ENCODE peak calls at places on chromosomes 1 and 21, in ten cellular contexts. K is PC-3, M is HCT116, T is GM23338, S is astrocyte, N is fibroblast of lung, V is neuronal stem cell, Y is K562, W is PC-9, E is endothelial cell of umbilical vein. G is an unnamed sample.

GRCh38 chr1:68831281-68831680 is 334.4 kb upstream of the DEPDC1 start:
- DNase-seq in K (no peak), M (no peak), T (no peak), S (no peak), N (no peak), V (no peak), Y (no peak), W (no peak), E (no peak), G (no peak)

GRCh38 chr1:205350626-205351235 is 6.0 kb downstream of the KLHDC8A start:
- DNase-seq in K (no peak), M (no peak), T (peak; percentile 76), S (no peak), N (no peak), V (no peak), Y (no peak), W (no peak), E (no peak), G (no peak)

GRCh38 chr1:100736324-100736723 is 16.8 kb downstream of the VCAM1 start:
- DNase-seq in K (no peak), M (no peak), T (no peak), S (no peak), N (peak; percentile 58), V (no peak), Y (no peak), W (no peak), E (peak; percentile 81), G (no peak)

GRCh38 chr1:29213055-29213454 is 17.7 kb downstream of the MECR start:
- DNase-seq in K (no peak), M (no peak), T (no peak), S (no peak), N (no peak), V (no peak), Y (no peak), W (no peak), E (no peak), G (no peak)

GRCh38 chr1:231630558-231631205 is 4.1 kb downstream of the DISC1 start:
- DNase-seq in K (no peak), M (no peak), T (no peak), S (peak; percentile 59), N (peak; percentile 70), V (no peak), Y (no peak), W (no peak), E (no peak), G (no peak)

GRCh38 chr1:159084867-159085266 is 8.3 kb upstream of the AIM2 start:
- DNase-seq in K (no peak), M (no peak), T (no peak), S (no peak), N (no peak), V (no peak), Y (no peak), W (no peak), E (no peak), G (no peak)

GRCh38 chr1:182707116-182707515 is 22.7 kb upstream of the RGS8 start:
- DNase-seq in K (no peak), M (no peak), T (no peak), S (no peak), N (no peak), V (no peak), Y (no peak), W (no peak), E (no peak), G (no peak)

GRCh38 chr21:28442624-28443023 is 550.1 kb downstream of the LTN1 start:
- DNase-seq in K (peak; percentile 37), M (no peak), T (no peak), S (peak; percentile 64), N (peak; percentile 85), V (no peak), Y (no peak), W (no peak), E (no peak), G (no peak)

GRCh38 chr1:160092366-160093068 is 5.9 kb downstream of the IGSF8 start:
- DNase-seq in K (no peak), M (no peak), T (no peak), S (no peak), N (no peak), V (no peak), Y (no peak), W (no peak), E (no peak), G (no peak)

GRCh38 chr1:201015551-201016091 is 7.9 kb downstream of the KIF21B start:
- DNase-seq in K (no peak), M (no peak), T (no peak), S (no peak), N (no peak), V (no peak), Y (peak; percentile 35), W (peak; percentile 22), E (peak; percentile 43), G (no peak)

GRCh38 chr21:45041351-45041805 is 33.0 kb upstream of the ADARB1 start:
- DNase-seq in K (no peak), M (no peak), T (no peak), S (peak; percentile 25), N (peak; percentile 88), V (no peak), Y (no peak), W (no peak), E (no peak), G (no peak)

GRCh38 chr1:10308001-10308400 is 90.9 kb upstream of the PGD start:
- DNase-seq in K (no peak), M (no peak), T (no peak), S (no peak), N (no peak), V (no peak), Y (no peak), W (no peak), E (peak; percentile 31), G (no peak)

GRCh38 chr1:85576642-85577420 is 3.7 kb upstream of the CCN1 start:
- DNase-seq in K (peak; percentile 88), M (peak; percentile 65), T (peak; percentile 95), S (peak; percentile 84), N (peak; percentile 91), V (peak; percentile 86), Y (peak; percentile 75), W (peak; percentile 74), E (peak; percentile 87), G (peak; percentile 70)

GRCh38 chr1:55927934-55928333 is 651.4 kb downstream of the PLPP3 start:
- DNase-seq in K (no peak), M (no peak), T (no peak), S (no peak), N (peak; percentile 64), V (no peak), Y (no peak), W (peak; percentile 48), E (no peak), G (no peak)

DNA sequence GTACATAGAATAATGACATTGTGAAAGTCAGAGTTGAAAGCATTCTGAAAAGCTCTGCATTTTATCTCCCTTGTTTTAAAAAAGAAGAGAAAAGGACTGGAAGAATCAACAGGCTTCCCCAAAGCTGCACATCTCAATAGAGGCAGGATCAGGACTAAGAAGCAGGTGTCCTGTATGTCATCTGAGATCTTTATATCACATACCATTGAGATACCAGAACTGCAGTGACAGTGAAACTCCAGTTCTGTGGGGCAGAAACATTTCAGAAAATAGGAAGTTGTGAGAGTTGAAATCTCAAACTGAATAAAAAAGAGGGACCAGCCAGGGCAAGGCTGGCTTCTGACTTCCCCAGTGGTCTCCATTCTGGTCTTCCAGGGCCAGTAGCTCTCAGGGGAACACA is 33.0 kb upstream of the SH2D1B start:
- DNase-seq in K (no peak), M (no peak), T (no peak), S (no peak), N (no peak), V (no peak), Y (no peak), W (no peak), E (no peak), G (peak; percentile 64)
- H2AFZ ChIP-seq in K (no peak overlapping the region), M (no peak overlapping the region), T (no peak overlapping the region), S (no peak overlapping the region), N (no peak overlapping the region), V (no peak overlapping the region), Y (peak overlapping the region; percentile 97), W (no peak overlapping the region), E (no peak overlapping the region), G (peak overlapping the region; percentile 41)

GRCh38 chr1:175193339-175193950 is 869 bp upstream of the KIAA0040 start:
- DNase-seq in K (peak; percentile 59), M (no peak), T (peak; percentile 53), S (no peak), N (no peak), V (no peak), Y (no peak), W (no peak), E (peak; percentile 4), G (peak; percentile 43)

GRCh38 chr1:175192630-175193338 is at the start of gene KIAA0040:
- DNase-seq in K (peak; percentile 77), M (peak; percentile 66), T (peak; percentile 74), S (peak; percentile 8), N (no peak), V (peak; percentile 30), Y (peak; percentile 94), W (peak; percentile 84), E (peak; percentile 62), G (peak; percentile 87)

GRCh38 chr1:175188936-175189335 is 3.6 kb downstream of the KIAA0040 start:
- DNase-seq in K (no peak), M (no peak), T (no peak), S (no peak), N (no peak), V (no peak), Y (no peak), W (no peak), E (no peak), G (peak; percentile 70)

GRCh38 chr1:175192111-175192629 is 406 bp downstream of the KIAA0040 start:
- DNase-seq in K (peak; percentile 71), M (no peak), T (peak; percentile 63), S (no peak), N (no peak), V (no peak), Y (peak; percentile 44), W (peak; percentile 55), E (peak; percentile 45), G (peak; percentile 66)

GRCh38 chr1:175191654-175192053 is 922 bp downstream of the KIAA0040 start:
- DNase-seq in K (no peak), M (no peak), T (peak; percentile 37), S (no peak), N (no peak), V (no peak), Y (no peak), W (no peak), E (peak; percentile 4), G (peak; percentile 81)
- H3K27ac ChIP-seq in K (peak overlapping the region; percentile 94), M (no peak overlapping the region), T (no peak overlapping the region), S (no peak overlapping the region), N (no peak overlapping the region), V (no peak overlapping the region), Y (no peak overlapping the region), W (peak overlapping the region; percentile 77), E (no peak overlapping the region), G (peak overlapping the region; percentile 66)

GRCh38 chr1:161185732-161186311 is 8.5 kb upstream of the B4GALT3 start:
- DNase-seq in K (no peak), M (no peak), T (no peak), S (no peak), N (no peak), V (no peak), Y (no peak), W (no peak), E (no peak), G (peak; percentile 32)
- H3K4me1 ChIP-seq in K (peaks cover 15% of the 10 kb centered on the region), M (peaks cover 12% of the 10 kb centered on the region), T (peaks cover 2% of the 10 kb centered on the region), S (peaks cover 5% of the 10 kb centered on the region), N (peaks cover 2% of the 10 kb centered on the region), V (no peaks in the 10 kb centered on the region), Y (peaks cover 38% of the 10 kb centered on the region), W (peaks cover 9% of the 10 kb centered on the region), E (peaks cover 28% of the 10 kb centered on the region), G (peaks cover 59% of the 10 kb centered on the region)

DNA sequence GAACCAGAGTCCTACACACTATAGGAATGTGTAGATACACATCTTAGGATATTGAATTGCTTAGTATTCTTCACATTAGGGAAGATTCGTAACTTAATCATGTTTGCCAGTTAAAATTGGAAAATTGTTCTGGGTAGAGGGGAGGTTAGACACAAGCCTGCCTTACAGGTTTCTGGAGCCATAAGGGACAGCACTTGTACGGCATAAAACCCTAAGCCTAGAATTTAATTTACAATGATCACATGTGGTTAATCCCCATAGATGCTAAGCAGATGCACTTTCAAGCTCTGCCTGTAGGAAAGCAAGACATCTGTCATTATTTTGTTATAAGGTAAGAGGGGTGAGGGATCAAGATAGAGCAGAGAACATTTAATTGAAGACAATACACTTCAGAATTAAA is 820.7 kb downstream of the NCAM2 start:
- DNase-seq in K (no peak), M (no peak), T (no peak), S (no peak), N (no peak), V (no peak), Y (no peak), W (no peak), E (no peak), G (no peak)
- H2AFZ ChIP-seq in K (no peak overlapping the region), M (no peak overlapping the region), T (no peak overlapping the region), S (no peak overlapping the region), N (no peak overlapping the region), V (no peak overlapping the region), Y (no peak overlapping the region), W (no peak overlapping the region), E (no peak overlapping the region), G (no peak overlapping the region)

G was measured in MM.1S.